ENCODE peak calls at places on chromosomes 2 and 18, in nine cellular contexts. A is H1, M is fibroblast of lung, I is GM23248, W is GM23338, U is MM.1S, B is hepatocyte, T is PC-3, N is PC-9. K is an unnamed sample.
A peak's percentile ranks its signal among the peaks of the same experiment; 100 is the strongest.

GRCh38 chr2:133574620-133575019 is 6.4 kb upstream of the NCKAP5 start:
- DNase-seq in A (no peak), M (no peak), I (no peak), W (no peak), U (no peak), B (no peak), T (peak; percentile 47), N (no peak), K (no peak)

GRCh38 chr2:160365691-160366367 is 127.8 kb downstream of the RBMS1 start:
- DNase-seq in A (no peak), M (no peak), I (peak; percentile 66), W (no peak), U (peak; percentile 85), B (peak; percentile 38), T (no peak), N (no peak), K (no peak)

GRCh38 chr2:104518256-104518655 is 335.7 kb upstream of the POU3F3 start:
- DNase-seq in A (no peak), M (no peak), I (no peak), W (no peak), U (no peak), B (no peak), T (no peak), N (no peak), K (no peak)

GRCh38 chr18:45517181-45517741 is 98.0 kb upstream of the SLC14A2 start:
- DNase-seq in A (no peak), M (peak; percentile 59), I (peak; percentile 86), W (no peak), U (no peak), B (no peak), T (no peak), N (no peak), K (no peak)

GRCh38 chr18:21704603-21705364 is at the start of gene ABHD3:
- DNase-seq in A (peak; percentile 93), M (peak; percentile 84), I (peak; percentile 97), W (peak; percentile 98), U (peak; percentile 95), B (peak; percentile 98), T (peak; percentile 93), N (peak; percentile 86), K (peak; percentile 95)

GRCh38 chr18:79484661-79485621 is 89.2 kb downstream of the NFATC1 start:
- DNase-seq in A (no peak), M (peak; percentile 81), I (peak; percentile 99), W (no peak), U (no peak), B (peak; percentile 69), T (no peak), N (peak; percentile 58), K (peak; percentile 84)

GRCh38 chr2:231519975-231520555 is 10.2 kb downstream of the NMUR1 start:
- DNase-seq in A (no peak), M (no peak), I (no peak), W (no peak), U (no peak), B (no peak), T (no peak), N (no peak), K (no peak)

GRCh38 chr2:207746131-207746530 is 23.6 kb downstream of the FZD5 start:
- DNase-seq in A (no peak), M (peak; percentile 83), I (peak; percentile 85), W (peak; percentile 85), U (peak; percentile 68), B (peak; percentile 84), T (peak; percentile 75), N (peak; percentile 40), K (peak; percentile 72)

GRCh38 chr2:22604150-22604549 is 780.8 kb upstream of the KLHL29 start:
- DNase-seq in A (no peak), M (no peak), I (no peak), W (no peak), U (no peak), B (no peak), T (no peak), N (no peak), K (no peak)

GRCh38 chr2:27828305-27828704 is 56.8 kb downstream of the MRPL33 start:
- DNase-seq in A (no peak), M (no peak), I (no peak), W (no peak), U (no peak), B (no peak), T (no peak), N (no peak), K (no peak)

GRCh38 chr18:27996792-27997191 is 180.1 kb downstream of the CDH2 start:
- DNase-seq in A (no peak), M (peak; percentile 56), I (peak; percentile 68), W (no peak), U (no peak), B (no peak), T (peak; percentile 83), N (no peak), K (peak; percentile 12)

GRCh38 chr2:64330281-64330680 is 123.7 kb upstream of the LGALSL start:
- DNase-seq in A (no peak), M (no peak), I (peak; percentile 56), W (no peak), U (no peak), B (no peak), T (peak; percentile 29), N (no peak), K (no peak)

GRCh38 chr2:40317047-40317446 is 134.8 kb downstream of the SLC8A1 start:
- DNase-seq in A (no peak), M (peak; percentile 78), I (peak; percentile 42), W (no peak), U (no peak), B (no peak), T (peak; percentile 64), N (no peak), K (no peak)

GRCh38 chr18:49565656-49566055 is 3.8 kb downstream of the LIPG start:
- DNase-seq in A (no peak), M (peak; percentile 67), I (peak; percentile 65), W (no peak), U (no peak), B (no peak), T (no peak), N (no peak), K (no peak)

GRCh38 chr2:46615555-46616487 is 136.5 kb downstream of the TMEM247 start:
- DNase-seq in A (no peak), M (peak; percentile 12), I (peak; percentile 54), W (peak; percentile 49), U (peak; percentile 8), B (peak; percentile 43), T (peak; percentile 23), N (no peak), K (peak; percentile 29)

GRCh38 chr2:127681288-127681771 is 6.0 kb upstream of the LIMS2 start:
- DNase-seq in A (peak; percentile 60), M (no peak), I (peak; percentile 30), W (peak; percentile 53), U (no peak), B (no peak), T (no peak), N (no peak), K (no peak)

GRCh38 chr18:24427484-24427883 is 1.0 kb downstream of the IMPACT start:
- DNase-seq in A (no peak), M (peak; percentile 32), I (peak; percentile 51), W (peak; percentile 8), U (no peak), B (no peak), T (peak; percentile 11), N (no peak), K (peak; percentile 14)

GRCh38 chr2:156147594-156148330 is 184.8 kb downstream of the NR4A2 start:
- DNase-seq in A (no peak), M (peak; percentile 2), I (peak; percentile 12), W (no peak), U (peak; percentile 70), B (no peak), T (peak; percentile 19), N (no peak), K (no peak)

GRCh38 chr2:156151351-156151750 is 181.2 kb downstream of the NR4A2 start:
- DNase-seq in A (no peak), M (no peak), I (no peak), W (no peak), U (no peak), B (no peak), T (no peak), N (no peak), K (no peak)

GRCh38 chr2:156145469-156145868 is 187.1 kb downstream of the NR4A2 start:
- DNase-seq in A (no peak), M (no peak), I (no peak), W (no peak), U (no peak), B (no peak), T (no peak), N (no peak), K (no peak)
- TF ChIP-seq EZH2 in A (no peak), M (no peak), I (no peak), W (no peak), U (no peak), B (no peak), T (no peak), N (no peak), K (no peak)

GRCh38 chr2:157359628-157360027 is 34.0 kb upstream of the ERMN start:
- DNase-seq in A (no peak), M (no peak), I (no peak), W (no peak), U (no peak), B (no peak), T (no peak), N (no peak), K (no peak)

GRCh38 chr2:157349949-157350510 is 24.4 kb upstream of the ERMN start:
- DNase-seq in A (no peak), M (no peak), I (peak; percentile 84), W (no peak), U (no peak), B (no peak), T (peak; percentile 25), N (no peak), K (no peak)

GRCh38 chr2:157361526-157361925 is 35.9 kb upstream of the ERMN start:
- DNase-seq in A (no peak), M (no peak), I (no peak), W (no peak), U (no peak), B (no peak), T (no peak), N (no peak), K (no peak)

GRCh38 chr2:157355618-157356017 is 30.0 kb upstream of the ERMN start:
- DNase-seq in A (no peak), M (peak; percentile 3), I (peak; percentile 49), W (peak; percentile 28), U (no peak), B (no peak), T (peak; percentile 60), N (no peak), K (peak; percentile 2)
- H3K36me3 ChIP-seq in A (no peaks in the 10 kb centered on the region), M (no peaks in the 10 kb centered on the region), I (no peaks in the 10 kb centered on the region), W (no peaks in the 10 kb centered on the region), U (no peaks in the 10 kb centered on the region), B (no peaks in the 10 kb centered on the region), T (no peaks in the 10 kb centered on the region), N (no peaks in the 10 kb centered on the region), K (no peaks in the 10 kb centered on the region)

DNA sequence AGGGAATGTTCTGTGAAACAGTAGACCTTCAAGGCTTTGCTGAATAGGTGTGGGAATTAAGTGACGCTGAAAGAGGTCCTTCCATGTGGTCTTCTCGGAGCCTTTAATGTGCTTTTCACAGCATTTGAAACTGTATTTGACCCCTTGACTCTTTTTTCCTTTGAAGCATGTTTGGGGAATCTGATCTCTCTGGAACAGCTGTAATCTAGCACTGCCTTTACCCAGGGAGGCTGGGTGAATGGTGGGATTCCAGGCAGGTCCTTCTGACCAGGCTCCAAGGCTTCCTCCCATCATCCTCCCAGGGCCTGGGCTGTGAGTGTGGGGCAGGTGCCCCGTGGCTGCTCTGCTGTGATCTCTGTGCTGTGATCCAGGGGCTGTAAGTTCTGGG is 4.2 kb downstream of the ZAP70 start:
- DNase-seq in A (no peak), M (no peak), I (no peak), W (no peak), U (no peak), B (no peak), T (no peak), N (no peak), K (no peak)
- H3K4me3 ChIP-seq in A (no peak overlapping the region), M (no peak overlapping the region), I (no peak overlapping the region), W (no peak overlapping the region), U (no peak overlapping the region), B (no peak overlapping the region), T (no peak overlapping the region), N (no peak overlapping the region), K (no peak overlapping the region)

GRCh38 chr2:44954902-44955592 is 13.5 kb downstream of the SIX3 start:
- DNase-seq in A (no peak), M (no peak), I (peak; percentile 47), W (no peak), U (no peak), B (no peak), T (no peak), N (no peak), K (no peak)
- TF ChIP-seq EZH2 in A (peak; percentile 94), M (peak; percentile 85), I (peak; percentile 51), W (peak; percentile 75), U (no peak), B (peak; percentile 79), T (no peak), N (no peak), K (peak; percentile 74)

K was measured in A673.